ENCODE peak calls at places on chromosomes 6 and 20, in six cellular contexts. One of them, this sample, is unnamed.

GRCh38 chr6:113564401-113565161 is 292.6 kb upstream of the MARCKS start:
- DNase-seq in activated CD4-positive, alpha-beta T cell treated with anti-CD3 and anti-CD28 coated beads, Interleukin-2, amount 50 U/mL, for 1 hour: no peak
- DNase-seq in cardiac fibroblast: peak
- DNase-seq in activated B cell treated with CpG ODN at 0.5 μM for 24 hours: peak
- DNase-seq in sciatic nerve: peak
- DNase-seq in GDM1: no peak
- DNase-seq in this sample: peak

GRCh38 chr6:5334341-5334740 is 73.0 kb downstream of the FARS2 start:
- DNase-seq in cardiac fibroblast: no peak
- DNase-seq in GDM1: no peak
- DNase-seq in activated B cell treated with CpG ODN at 0.5 μM for 24 hours: no peak
- DNase-seq in activated CD4-positive, alpha-beta T cell treated with anti-CD3 and anti-CD28 coated beads, Interleukin-2, amount 50 U/mL, for 1 hour: no peak
- DNase-seq in sciatic nerve: no peak
- DNase-seq in this sample: no peak

GRCh38 chr6:108651287-108651686 is 90.6 kb downstream of the FOXO3 start:
- DNase-seq in cardiac fibroblast: no peak
- DNase-seq in activated CD4-positive, alpha-beta T cell treated with anti-CD3 and anti-CD28 coated beads, Interleukin-2, amount 50 U/mL, for 1 hour: no peak
- DNase-seq in activated B cell treated with CpG ODN at 0.5 μM for 24 hours: no peak
- DNase-seq in GDM1: no peak
- DNase-seq in sciatic nerve: no peak
- DNase-seq in this sample: no peak

GRCh38 chr6:127561660-127562059 is 15.3 kb upstream of the C6orf58 start:
- DNase-seq in GDM1: no peak
- DNase-seq in cardiac fibroblast: no peak
- DNase-seq in activated B cell treated with CpG ODN at 0.5 μM for 24 hours: no peak
- DNase-seq in activated CD4-positive, alpha-beta T cell treated with anti-CD3 and anti-CD28 coated beads, Interleukin-2, amount 50 U/mL, for 1 hour: no peak
- DNase-seq in sciatic nerve: no peak
- DNase-seq in this sample: no peak

GRCh38 chr20:45347297-45347935 is 808 bp downstream of the SDC4 start:
- DNase-seq in cardiac fibroblast: no peak
- DNase-seq in GDM1: no peak
- DNase-seq in activated B cell treated with CpG ODN at 0.5 μM for 24 hours: no peak
- DNase-seq in sciatic nerve: no peak
- DNase-seq in activated CD4-positive, alpha-beta T cell treated with anti-CD3 and anti-CD28 coated beads, Interleukin-2, amount 50 U/mL, for 1 hour: no peak
- DNase-seq in this sample: no peak

GRCh38 chr20:36969478-36970186 is 18.1 kb upstream of the SAMHD1 start:
- DNase-seq in GDM1: no peak
- DNase-seq in cardiac fibroblast: no peak
- DNase-seq in sciatic nerve: no peak
- DNase-seq in activated CD4-positive, alpha-beta T cell treated with anti-CD3 and anti-CD28 coated beads, Interleukin-2, amount 50 U/mL, for 1 hour: peak
- DNase-seq in activated B cell treated with CpG ODN at 0.5 μM for 24 hours: no peak
- DNase-seq in this sample: no peak

GRCh38 chr6:53038148-53038547 is 27.1 kb upstream of the FBXO9 start:
- DNase-seq in GDM1: no peak
- DNase-seq in activated B cell treated with CpG ODN at 0.5 μM for 24 hours: no peak
- DNase-seq in cardiac fibroblast: no peak
- DNase-seq in sciatic nerve: no peak
- DNase-seq in activated CD4-positive, alpha-beta T cell treated with anti-CD3 and anti-CD28 coated beads, Interleukin-2, amount 50 U/mL, for 1 hour: no peak
- DNase-seq in this sample: no peak

GRCh38 chr20:23396961-23397620 is 24.2 kb downstream of the NAPB start:
- DNase-seq in cardiac fibroblast: peak
- DNase-seq in activated CD4-positive, alpha-beta T cell treated with anti-CD3 and anti-CD28 coated beads, Interleukin-2, amount 50 U/mL, for 1 hour: no peak
- DNase-seq in sciatic nerve: no peak
- DNase-seq in activated B cell treated with CpG ODN at 0.5 μM for 24 hours: no peak
- DNase-seq in GDM1: no peak
- DNase-seq in this sample: no peak

GRCh38 chr6:79076160-79076559 is 1.9 kb downstream of the PHIP start:
- DNase-seq in cardiac fibroblast: peak
- DNase-seq in activated B cell treated with CpG ODN at 0.5 μM for 24 hours: no peak
- DNase-seq in GDM1: no peak
- DNase-seq in activated CD4-positive, alpha-beta T cell treated with anti-CD3 and anti-CD28 coated beads, Interleukin-2, amount 50 U/mL, for 1 hour: no peak
- DNase-seq in sciatic nerve: no peak
- DNase-seq in this sample: no peak

GRCh38 chr6:120279706-120280105 is 930.1 kb upstream of the MAN1A1 start:
- DNase-seq in cardiac fibroblast: no peak
- DNase-seq in GDM1: no peak
- DNase-seq in activated CD4-positive, alpha-beta T cell treated with anti-CD3 and anti-CD28 coated beads, Interleukin-2, amount 50 U/mL, for 1 hour: no peak
- DNase-seq in sciatic nerve: no peak
- DNase-seq in activated B cell treated with CpG ODN at 0.5 μM for 24 hours: no peak
- DNase-seq in this sample: no peak

GRCh38 chr20:34771680-34772081 is 53.8 kb downstream of the NCOA6 start:
- DNase-seq in activated CD4-positive, alpha-beta T cell treated with anti-CD3 and anti-CD28 coated beads, Interleukin-2, amount 50 U/mL, for 1 hour: no peak
- DNase-seq in GDM1: no peak
- DNase-seq in cardiac fibroblast: peak
- DNase-seq in activated B cell treated with CpG ODN at 0.5 μM for 24 hours: no peak
- DNase-seq in sciatic nerve: no peak
- DNase-seq in this sample: no peak

GRCh38 chr20:21027569-21027968 is 78.6 kb downstream of the LINC00237 start:
- DNase-seq in activated CD4-positive, alpha-beta T cell treated with anti-CD3 and anti-CD28 coated beads, Interleukin-2, amount 50 U/mL, for 1 hour: no peak
- DNase-seq in cardiac fibroblast: no peak
- DNase-seq in GDM1: no peak
- DNase-seq in sciatic nerve: no peak
- DNase-seq in activated B cell treated with CpG ODN at 0.5 μM for 24 hours: no peak
- DNase-seq in this sample: peak

GRCh38 chr6:164109770-164110140 is 695.2 kb downstream of the QKI start:
- DNase-seq in activated B cell treated with CpG ODN at 0.5 μM for 24 hours: no peak
- DNase-seq in cardiac fibroblast: peak
- DNase-seq in GDM1: no peak
- DNase-seq in activated CD4-positive, alpha-beta T cell treated with anti-CD3 and anti-CD28 coated beads, Interleukin-2, amount 50 U/mL, for 1 hour: no peak
- DNase-seq in sciatic nerve: no peak
- DNase-seq in this sample: no peak

GRCh38 chr20:3051385-3052019 is 5.7 kb downstream of the MRPS26 start:
- DNase-seq in sciatic nerve: no peak
- DNase-seq in GDM1: no peak
- DNase-seq in activated B cell treated with CpG ODN at 0.5 μM for 24 hours: no peak
- DNase-seq in cardiac fibroblast: no peak
- DNase-seq in activated CD4-positive, alpha-beta T cell treated with anti-CD3 and anti-CD28 coated beads, Interleukin-2, amount 50 U/mL, for 1 hour: no peak
- DNase-seq in this sample: no peak

GRCh38 chr6:9172096-9172495 is 736.8 kb upstream of the SLC35B3 start:
- DNase-seq in sciatic nerve: no peak
- DNase-seq in cardiac fibroblast: no peak
- DNase-seq in GDM1: no peak
- DNase-seq in activated CD4-positive, alpha-beta T cell treated with anti-CD3 and anti-CD28 coated beads, Interleukin-2, amount 50 U/mL, for 1 hour: no peak
- DNase-seq in activated B cell treated with CpG ODN at 0.5 μM for 24 hours: no peak
- DNase-seq in this sample: no peak

GRCh38 chr6:140487586-140487985 is 1113.1 kb upstream of the CITED2 start:
- DNase-seq in activated CD4-positive, alpha-beta T cell treated with anti-CD3 and anti-CD28 coated beads, Interleukin-2, amount 50 U/mL, for 1 hour: no peak
- DNase-seq in GDM1: no peak
- DNase-seq in cardiac fibroblast: no peak
- DNase-seq in activated B cell treated with CpG ODN at 0.5 μM for 24 hours: no peak
- DNase-seq in sciatic nerve: no peak
- DNase-seq in this sample: no peak

GRCh38 chr20:17967595-17968365 is 814 bp downstream of the SNX5 start:
- DNase-seq in sciatic nerve: no peak
- DNase-seq in GDM1: no peak
- DNase-seq in activated B cell treated with CpG ODN at 0.5 μM for 24 hours: no peak
- DNase-seq in cardiac fibroblast: peak
- DNase-seq in activated CD4-positive, alpha-beta T cell treated with anti-CD3 and anti-CD28 coated beads, Interleukin-2, amount 50 U/mL, for 1 hour: no peak
- DNase-seq in this sample: no peak

GRCh38 chr20:38121741-38122140 is 43.3 kb downstream of the TGM2 start:
- DNase-seq in activated B cell treated with CpG ODN at 0.5 μM for 24 hours: no peak
- DNase-seq in sciatic nerve: no peak
- DNase-seq in activated CD4-positive, alpha-beta T cell treated with anti-CD3 and anti-CD28 coated beads, Interleukin-2, amount 50 U/mL, for 1 hour: no peak
- DNase-seq in cardiac fibroblast: no peak
- DNase-seq in GDM1: no peak
- DNase-seq in this sample: no peak

GRCh38 chr6:17725083-17725482 is 18.4 kb upstream of the NUP153 start:
- DNase-seq in cardiac fibroblast: peak
- DNase-seq in sciatic nerve: no peak
- DNase-seq in GDM1: no peak
- DNase-seq in activated CD4-positive, alpha-beta T cell treated with anti-CD3 and anti-CD28 coated beads, Interleukin-2, amount 50 U/mL, for 1 hour: no peak
- DNase-seq in activated B cell treated with CpG ODN at 0.5 μM for 24 hours: no peak
- DNase-seq in this sample: peak

GRCh38 chr6:144662812-144663211 is 377.7 kb downstream of the UTRN start:
- DNase-seq in activated CD4-positive, alpha-beta T cell treated with anti-CD3 and anti-CD28 coated beads, Interleukin-2, amount 50 U/mL, for 1 hour: no peak
- DNase-seq in GDM1: no peak
- DNase-seq in sciatic nerve: no peak
- DNase-seq in cardiac fibroblast: no peak
- DNase-seq in activated B cell treated with CpG ODN at 0.5 μM for 24 hours: no peak
- DNase-seq in this sample: no peak